ENCODE peak calls at places on chromosomes 13 and 19, in six cellular contexts. W is H1, K is ovary, C is endothelial cell of umbilical vein, H is suprapubic skin, N is lower leg skin. A is an unnamed sample.

GRCh38 chr13:113373811-113374485 is 10.0 kb upstream of the GRTP1 start:
- DNase-seq in W (no peak), K (no peak), C (no peak), H (peak), N (peak), A (no peak)

GRCh38 chr19:3492919-3493318 is 7.6 kb downstream of the DOHH start:
- DNase-seq in W (no peak), K (no peak), C (no peak), H (no peak), N (no peak), A (no peak)

GRCh38 chr13:102679449-102680132 is 15.3 kb downstream of the METTL21C start:
- DNase-seq in W (no peak), K (no peak), C (no peak), H (no peak), N (no peak), A (no peak)

GRCh38 chr13:113393226-113393571 is 29.3 kb upstream of the GRTP1 start:
- DNase-seq in W (no peak), K (no peak), C (no peak), H (peak), N (peak), A (no peak)

GRCh38 chr13:101511766-101512165 is 59.3 kb downstream of the ITGBL1 start:
- DNase-seq in W (no peak), K (no peak), C (no peak), H (no peak), N (no peak), A (no peak)

GRCh38 chr19:13859361-13859880 is 17.5 kb upstream of the NANOS3 start:
- DNase-seq in W (no peak), K (no peak), C (peak), H (no peak), N (no peak), A (no peak)

GRCh38 chr19:43570174-43570791 is 5.0 kb downstream of the XRCC1 start:
- DNase-seq in W (no peak), K (no peak), C (no peak), H (no peak), N (no peak), A (no peak)

GRCh38 chr13:109938255-109938936 is 152.0 kb upstream of the IRS2 start:
- DNase-seq in W (no peak), K (no peak), C (no peak), H (no peak), N (no peak), A (peak)

GRCh38 chr19:13718733-13719132 is 45.6 kb upstream of the MRI1 start:
- DNase-seq in W (peak), K (no peak), C (no peak), H (no peak), N (no peak), A (peak)

GRCh38 chr13:99302637-99303505 is 4.3 kb downstream of the GPR183 start:
- DNase-seq in W (no peak), K (no peak), C (no peak), H (no peak), N (no peak), A (no peak)

GRCh38 chr13:99305180-99305965 is 1.8 kb downstream of the GPR183 start:
- DNase-seq in W (no peak), K (no peak), C (no peak), H (no peak), N (no peak), A (no peak)

GRCh38 chr13:99301913-99302636 is 5.1 kb downstream of the GPR183 start:
- DNase-seq in W (no peak), K (no peak), C (no peak), H (no peak), N (no peak), A (no peak)

GRCh38 chr13:99304541-99304940 is 2.7 kb downstream of the GPR183 start:
- DNase-seq in W (no peak), K (no peak), C (no peak), H (no peak), N (no peak), A (no peak)

GRCh38 chr13:99303863-99304521 is 3.2 kb downstream of the GPR183 start:
- DNase-seq in W (no peak), K (no peak), C (no peak), H (no peak), N (peak), A (no peak)
- TF ChIP-seq POLR2A in W (no peak), K (no peak), C (no peak), H (no peak), N (no peak), A (no peak)

DNA sequence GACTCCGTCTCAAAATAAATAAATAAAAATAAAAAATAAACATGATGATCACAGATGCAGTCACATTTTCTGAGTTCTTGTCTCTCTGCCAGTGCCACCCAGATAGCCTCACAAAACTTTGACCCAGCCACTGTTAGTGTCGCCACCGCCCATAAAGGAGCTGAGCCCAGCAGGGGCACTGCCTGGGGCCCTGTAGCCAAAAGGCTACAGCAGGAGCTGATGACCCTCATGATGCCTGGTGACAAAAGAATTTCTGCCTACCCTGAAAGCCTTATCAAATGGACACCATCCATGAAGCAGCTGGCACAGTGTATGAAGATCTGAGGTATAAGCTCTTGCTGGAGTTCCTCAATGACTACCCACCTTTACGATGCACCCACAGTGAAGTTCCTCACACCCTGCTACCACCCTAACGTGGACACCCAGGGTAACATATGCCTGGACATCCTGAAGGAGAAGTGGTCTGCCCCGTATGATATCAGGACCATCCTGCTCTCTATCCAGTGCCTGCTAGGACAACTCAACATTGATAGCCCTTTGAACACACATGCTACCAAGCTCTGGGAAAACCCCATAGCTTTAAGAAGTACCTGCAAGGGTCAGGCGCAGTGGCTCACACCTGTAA is 18.3 kb downstream of the ZNF587 start:
- DNase-seq in W (no peak), K (no peak), C (no peak), H (no peak), N (peak), A (no peak)
- TF ChIP-seq POLR2A in W (peak), K (no peak), C (peak), H (no peak), N (no peak), A (no peak)

GRCh38 chr13:60407095-60407494 is 10.1 kb downstream of the TDRD3 start:
- DNase-seq in W (no peak), K (no peak), C (no peak), H (no peak), N (no peak), A (no peak)
- TF ChIP-seq POLR2A in W (no peak), K (no peak), C (no peak), H (no peak), N (no peak), A (no peak)

GRCh38 chr19:42254850-42255765 is at the start of gene ERF:
- DNase-seq in W (no peak), K (peak), C (peak), H (peak), N (peak), A (peak)

GRCh38 chr19:42253245-42254082 is 1.5 kb downstream of the ERF start:
- DNase-seq in W (no peak), K (peak), C (peak), H (peak), N (peak), A (peak)

GRCh38 chr19:42252365-42253244 is 2.3 kb downstream of the ERF start:
- DNase-seq in W (no peak), K (peak), C (no peak), H (no peak), N (peak), A (peak)

GRCh38 chr19:42254083-42254849 is 662 bp downstream of the ERF start:
- DNase-seq in W (no peak), K (peak), C (peak), H (no peak), N (peak), A (peak)

GRCh38 chr19:42255766-42256750 is 1.1 kb upstream of the ERF start:
- DNase-seq in W (no peak), K (peak), C (peak), H (no peak), N (peak), A (peak)
- TF ChIP-seq POLR2A in W (no peak), K (peak), C (peak), H (no peak), N (no peak), A (peak)

GRCh38 chr19:48637948-48638830 is 1.0 kb upstream of the DBP start:
- DNase-seq in W (peak), K (peak), C (peak), H (peak), N (peak), A (peak)

GRCh38 chr19:48635966-48636858 is 967 bp downstream of the DBP start:
- DNase-seq in W (no peak), K (peak), C (no peak), H (no peak), N (peak), A (peak)

GRCh38 chr19:48635263-48635965 is 1.8 kb downstream of the DBP start:
- DNase-seq in W (no peak), K (peak), C (peak), H (no peak), N (peak), A (peak)

GRCh38 chr19:48637449-48637947 is 319 bp upstream of the DBP start:
- DNase-seq in W (peak), K (peak), C (peak), H (peak), N (peak), A (peak)

DNA sequence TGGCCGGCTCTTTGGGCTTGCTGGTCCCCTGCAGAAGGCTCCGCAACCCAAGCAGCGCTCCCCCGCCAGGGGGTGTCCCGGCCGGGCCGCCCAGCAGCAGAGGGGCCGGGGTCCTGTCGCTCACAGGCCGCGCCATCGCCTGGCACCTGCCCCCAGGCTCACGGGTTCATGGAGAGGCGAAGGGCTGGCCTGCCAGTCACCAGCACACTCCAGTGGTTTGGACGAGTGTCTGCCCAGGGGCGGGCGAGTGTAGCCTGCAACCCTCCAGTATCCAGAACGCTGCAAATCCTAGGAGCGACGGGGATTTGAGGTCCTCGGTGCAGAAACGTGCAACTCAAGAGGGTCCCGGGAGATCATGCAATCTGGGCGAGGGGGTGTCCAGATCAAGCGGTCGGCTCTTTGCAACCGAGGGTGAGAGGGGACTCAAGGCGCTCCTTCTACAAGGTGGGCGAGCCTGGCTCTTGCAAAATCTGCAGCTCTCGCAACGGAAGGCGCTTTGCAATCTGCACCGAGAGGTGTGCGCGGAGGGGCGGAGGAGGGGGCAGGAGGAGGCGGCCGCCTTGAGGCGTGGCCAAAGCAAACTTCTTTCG is at the start of gene DBP:
- DNase-seq in W (no peak), K (no peak), C (no peak), H (no peak), N (peak), A (no peak)
- TF ChIP-seq POLR2A in W (no peak), K (peak), C (no peak), H (no peak), N (no peak), A (peak)

GRCh38 chr13:50130686-50131051 is 115.4 kb downstream of the KCNRG start:
- DNase-seq in W (no peak), K (no peak), C (peak), H (no peak), N (peak), A (no peak)
- TF ChIP-seq POLR2A in W (no peak), K (no peak), C (no peak), H (no peak), N (no peak), A (no peak)